ENCODE peak calls at places on chromosomes 12 and 14, in seven cellular contexts. D, J, A, I, W, C and H are unnamed samples.

GRCh38 chr14:71363961-71364360 is 456.7 kb downstream of the PCNX1 start:
- DNase-seq in D (no peak), W (no peak), J (no peak), I (no peak), A (no peak), C (peak), H (no peak)

GRCh38 chr12:96985515-96986362 is 78.7 kb downstream of the NEDD1 start:
- DNase-seq in I (no peak), W (peak), J (peak), D (no peak), C (no peak), A (no peak), H (no peak)

GRCh38 chr14:95433094-95433478 is 83.4 kb downstream of the SYNE3 start:
- DNase-seq in C (no peak), D (no peak), I (no peak), J (no peak), W (no peak), A (no peak), H (no peak)

GRCh38 chr12:69274861-69275260 is 35.5 kb downstream of the CPSF6 start:
- DNase-seq in J (no peak), C (no peak), I (no peak), W (no peak), D (no peak), A (no peak), H (no peak)

GRCh38 chr12:125079943-125080645 is 14.9 kb downstream of the AACS start:
- DNase-seq in D (no peak), I (no peak), J (no peak), C (no peak), A (no peak), W (no peak), H (no peak)

GRCh38 chr14:59075503-59075902 is 113.0 kb upstream of the DAAM1 start:
- DNase-seq in I (no peak), C (no peak), D (no peak), J (no peak), W (no peak), A (no peak), H (no peak)

GRCh38 chr12:89907659-89908058 is 199.0 kb upstream of the ATP2B1 start:
- DNase-seq in I (no peak), J (no peak), W (no peak), A (no peak), C (no peak), D (no peak), H (no peak)

GRCh38 chr12:93624595-93625294 is 52.3 kb downstream of the SOCS2 start:
- DNase-seq in C (peak), D (no peak), J (no peak), W (no peak), A (no peak), I (no peak), H (no peak)

GRCh38 chr12:75427491-75427890 is 36.6 kb downstream of the GLIPR1L2 start:
- DNase-seq in W (no peak), D (no peak), C (no peak), A (no peak), I (no peak), J (no peak), H (no peak)

GRCh38 chr12:57138526-57139272 is 8.7 kb downstream of the LRP1-AS start:
- DNase-seq in J (no peak), D (no peak), C (no peak), W (no peak), I (no peak), A (no peak), H (peak)

GRCh38 chr12:60822601-60823000 is 1226.8 kb downstream of the SLC16A7 start:
- DNase-seq in J (no peak), I (no peak), C (no peak), W (no peak), D (no peak), A (no peak), H (no peak)

GRCh38 chr14:55389330-55389729 is 22.3 kb downstream of the ATG14 start:
- DNase-seq in A (no peak), C (peak), I (no peak), W (no peak), J (no peak), D (no peak), H (no peak)

GRCh38 chr12:114636723-114637480 is 47.1 kb downstream of the TBX3 start:
- DNase-seq in J (peak), A (no peak), I (no peak), D (no peak), W (no peak), C (no peak), H (peak)

GRCh38 chr14:59308706-59309105 is 120.2 kb downstream of the DAAM1 start:
- DNase-seq in C (no peak), W (no peak), A (no peak), I (no peak), J (no peak), D (no peak), H (no peak)

GRCh38 chr14:75372260-75372659 is 55.6 kb upstream of the JDP2 start:
- DNase-seq in A (no peak), W (no peak), J (no peak), C (no peak), I (peak), D (no peak), H (no peak)

GRCh38 chr14:35333797-35334743 is 41.9 kb downstream of the PSMA6 start:
- DNase-seq in I (no peak), J (no peak), C (no peak), W (peak), D (no peak), A (peak), H (no peak)

GRCh38 chr12:54051916-54052744 is 1.5 kb upstream of the HOXC4 start:
- DNase-seq in J (peak), A (no peak), W (no peak), I (no peak), C (no peak), D (peak), H (no peak)

GRCh38 chr14:63551338-63551737 is 8.2 kb upstream of the PPP2R5E start:
- DNase-seq in D (no peak), C (no peak), J (no peak), I (no peak), A (no peak), W (no peak), H (no peak)

GRCh38 chr14:50082784-50083466 is 33.4 kb downstream of the VCPKMT start:
- DNase-seq in W (peak), D (peak), A (peak), I (no peak), C (peak), J (no peak), H (no peak)

GRCh38 chr14:91614187-91614586 is 104.1 kb upstream of the PPP4R3A start:
- DNase-seq in A (no peak), J (no peak), C (peak), W (no peak), I (no peak), D (no peak), H (no peak)

GRCh38 chr12:46535907-46536306 is 163.3 kb upstream of the SLC38A2 start:
- DNase-seq in D (no peak), W (no peak), I (no peak), C (no peak), A (no peak), J (no peak), H (no peak)

GRCh38 chr12:75865315-75865714 is 166.3 kb downstream of the PHLDA1 start:
- DNase-seq in A (no peak), J (no peak), W (no peak), I (no peak), D (no peak), C (no peak), H (no peak)

GRCh38 chr14:49962616-49963015 is 69.7 kb downstream of the ARF6 start:
- DNase-seq in W (no peak), D (peak), J (no peak), C (no peak), A (no peak), I (no peak), H (no peak)

GRCh38 chr12:52687527-52688385 is 7.5 kb upstream of the KRT1 start:
- DNase-seq in A (no peak), C (no peak), I (no peak), J (no peak), W (no peak), D (no peak), H (no peak)

GRCh38 chr12:27083861-27084271 is 1.5 kb upstream of the C12orf71 start:
- DNase-seq in J (no peak), A (no peak), C (no peak), W (no peak), I (no peak), D (no peak), H (peak)

GRCh38 chr14:77307099-77307496 is 13.6 kb downstream of the POMT2 start:
- DNase-seq in J (no peak), W (no peak), A (no peak), D (no peak), I (no peak), C (no peak), H (no peak)

GRCh38 chr12:85468356-85469157 is 188.5 kb downstream of the ALX1 start:
- DNase-seq in C (peak), J (peak), D (no peak), A (no peak), W (no peak), I (peak), H (peak)

GRCh38 chr12:59698599-59698998 is 102.8 kb downstream of the SLC16A7 start:
- DNase-seq in A (no peak), D (no peak), W (no peak), C (peak), J (no peak), I (peak), H (no peak)

GRCh38 chr12:113271853-113272561 is 50.7 kb downstream of the TPCN1 start:
- DNase-seq in A (no peak), W (no peak), I (no peak), C (peak), D (no peak), J (no peak), H (no peak)

GRCh38 chr14:22220427-22220826 is 368.6 kb downstream of the DAD1 start:
- DNase-seq in A (no peak), I (no peak), W (no peak), J (no peak), C (peak), D (no peak), H (no peak)

GRCh38 chr12:123001467-123001866 is 21.0 kb downstream of the ARL6IP4 start:
- DNase-seq in D (no peak), I (no peak), C (no peak), W (no peak), J (no peak), A (no peak), H (no peak)

GRCh38 chr14:96413526-96413925 is 21.6 kb downstream of the AK7 start:
- DNase-seq in D (no peak), I (no peak), W (no peak), A (no peak), C (no peak), J (no peak), H (no peak)

GRCh38 chr12:88111074-88111652 is 30.7 kb downstream of the CEP290 start:
- DNase-seq in I (no peak), A (no peak), W (no peak), C (peak), J (peak), D (no peak), H (peak)